ENCODE peak calls at places on chromosomes 7 and 10, in five cellular contexts. J, X, L, F and U are unnamed samples.

GRCh38 chr7:55569797-55570196 is 2.5 kb downstream of the VOPP1 start:
- DNase-seq in X (no peak), L (no peak), F (no peak), J (no peak), U (no peak)

GRCh38 chr7:75537731-75538130 is 45.6 kb downstream of the SPDYE5 start:
- DNase-seq in X (no peak), L (no peak), F (no peak), J (no peak), U (no peak)

GRCh38 chr7:90119178-90119971 is 34.9 kb upstream of the STEAP1 start:
- DNase-seq in X (no peak), F (no peak), J (peak; percentile 73), L (no peak), U (peak; percentile 1)

GRCh38 chr10:116691079-116691398 is 51.3 kb downstream of the HSPA12A start:
- DNase-seq in J (no peak), L (no peak), F (no peak), X (no peak), U (no peak)

GRCh38 chr7:8668627-8669500 is 235.5 kb downstream of the NXPH1 start:
- DNase-seq in F (no peak), L (no peak), J (no peak), X (no peak), U (no peak)

GRCh38 chr10:113309791-113310190 is 243.1 kb upstream of the HABP2 start:
- DNase-seq in J (no peak), F (no peak), X (no peak), L (no peak), U (no peak)

GRCh38 chr10:131077724-131078123 is 233.8 kb downstream of the TCERG1L start:
- DNase-seq in J (no peak), L (no peak), X (no peak), F (no peak), U (no peak)

GRCh38 chr7:24963218-24963617 is 16.8 kb downstream of the OSBPL3 start:
- DNase-seq in X (no peak), J (no peak), F (peak; percentile 88), L (no peak), U (peak; percentile 32)

GRCh38 chr7:34067406-34067805 is 162.1 kb downstream of the BMPER start:
- DNase-seq in J (no peak), L (no peak), F (no peak), X (no peak), U (peak; percentile 29)

GRCh38 chr7:36180121-36180520 is 27.1 kb downstream of the EEPD1 start:
- DNase-seq in L (no peak), J (peak; percentile 60), F (no peak), X (no peak), U (no peak)

GRCh38 chr10:124894569-124895215 is 47.2 kb upstream of the ZRANB1 start:
- DNase-seq in F (no peak), L (no peak), X (no peak), J (no peak), U (peak; percentile 16)

GRCh38 chr7:134643131-134643530 is 3.5 kb upstream of the BPGM start:
- DNase-seq in L (no peak), J (no peak), X (no peak), F (no peak), U (no peak)

GRCh38 chr10:29723704-29724103 is 88.9 kb upstream of the SVIL start:
- DNase-seq in F (no peak), J (no peak), X (no peak), L (no peak), U (no peak)

GRCh38 chr10:76032442-76033039 is 601.1 kb downstream of the LRMDA start:
- DNase-seq in L (no peak), F (no peak), J (no peak), X (no peak), U (no peak)

GRCh38 chr10:65423043-65423442 is 1502.8 kb upstream of the LRRTM3 start:
- DNase-seq in L (no peak), J (no peak), X (no peak), F (no peak), U (no peak)

GRCh38 chr7:100867040-100867795 is at the start of gene TRIP6:
- DNase-seq in X (peak; percentile 93), F (no peak), L (peak; percentile 99), J (peak; percentile 59), U (peak; percentile 93)

GRCh38 chr10:61804414-61804813 is 97.1 kb upstream of the ARID5B start:
- DNase-seq in F (no peak), L (no peak), X (no peak), J (no peak), U (peak; percentile 53)

GRCh38 chr10:26359670-26360069 is 78.5 kb upstream of the APBB1IP start:
- DNase-seq in L (no peak), F (no peak), J (no peak), X (no peak), U (no peak)

GRCh38 chr10:8563478-8563877 is 509.0 kb downstream of the GATA3 start:
- DNase-seq in J (no peak), X (no peak), F (no peak), L (no peak), U (no peak)

GRCh38 chr7:139603282-139603681 is 79.8 kb downstream of the CLEC2L start:
- DNase-seq in J (peak; percentile 59), L (no peak), F (no peak), X (no peak), U (no peak)

DNA sequence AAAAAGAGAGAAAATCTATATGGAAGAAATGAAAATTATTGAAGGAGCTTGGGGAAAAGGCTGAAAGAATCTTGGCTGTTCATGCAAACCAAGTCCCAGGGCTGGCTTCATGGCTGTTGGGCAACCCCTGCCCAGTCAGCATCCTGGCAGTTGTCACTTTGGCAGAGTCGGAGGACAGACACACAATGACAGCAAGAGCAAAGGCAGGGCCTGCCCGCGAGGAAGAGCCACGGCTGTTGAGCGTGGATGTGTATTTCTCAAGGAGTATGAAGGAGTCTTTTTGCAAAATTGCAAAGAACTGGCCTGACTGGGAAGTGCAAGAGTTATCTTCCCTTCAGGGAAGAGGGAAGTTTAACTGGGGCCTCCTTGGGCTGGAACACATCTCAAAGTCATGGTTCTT is 11.7 kb downstream of the PTPRE start:
- DNase-seq in J (peak; percentile 5), F (no peak), X (no peak), L (no peak), U (no peak)
- TF ChIP-seq RCOR1 in J (no peak), F (no peak), X (no peak), L (no peak), U (no peak)

DNA sequence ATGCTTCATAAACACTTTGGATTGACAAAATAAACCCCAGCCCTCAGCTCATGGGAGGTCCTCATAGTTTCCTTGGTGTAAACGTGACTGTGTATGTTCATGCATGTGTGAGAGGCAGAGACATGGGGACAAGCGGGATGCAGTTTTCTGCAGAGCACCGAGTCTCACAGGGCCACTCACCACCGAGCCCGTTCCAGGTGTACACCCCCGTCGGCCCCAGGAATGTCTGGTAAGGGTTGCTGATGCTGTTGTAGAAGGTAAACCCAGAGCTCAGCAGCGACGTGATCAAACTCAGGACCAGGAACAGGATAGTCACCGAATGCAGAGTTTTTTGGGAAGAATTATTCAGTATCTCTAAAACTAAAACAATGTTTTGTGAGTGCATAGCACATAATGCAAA is 9.2 kb downstream of the CLRN3 start:
- DNase-seq in F (no peak), X (no peak), J (no peak), L (no peak), U (no peak)
- TF ChIP-seq RCOR1 in F (no peak), X (no peak), J (no peak), L (no peak), U (no peak)

GRCh38 chr10:119005377-119006043 is 24.0 kb upstream of the NANOS1 start:
- DNase-seq in L (no peak), X (peak; percentile 36), J (no peak), F (no peak), U (peak; percentile 49)

GRCh38 chr10:119007211-119007574 is 22.3 kb upstream of the NANOS1 start:
- DNase-seq in X (no peak), J (peak; percentile 47), F (no peak), L (no peak), U (no peak)

GRCh38 chr10:119006451-119007210 is 22.9 kb upstream of the NANOS1 start:
- DNase-seq in X (peak; percentile 89), L (no peak), J (peak; percentile 48), F (no peak), U (peak; percentile 100)

GRCh38 chr10:119001717-119002500 is 27.6 kb upstream of the NANOS1 start:
- DNase-seq in F (no peak), L (no peak), J (no peak), X (no peak), U (no peak)

GRCh38 chr10:119003572-119004289 is 25.8 kb upstream of the NANOS1 start:
- DNase-seq in J (no peak), L (no peak), F (no peak), X (no peak), U (no peak)
- TF ChIP-seq RCOR1 in J (no peak), L (no peak), F (no peak), X (no peak), U (no peak)

DNA sequence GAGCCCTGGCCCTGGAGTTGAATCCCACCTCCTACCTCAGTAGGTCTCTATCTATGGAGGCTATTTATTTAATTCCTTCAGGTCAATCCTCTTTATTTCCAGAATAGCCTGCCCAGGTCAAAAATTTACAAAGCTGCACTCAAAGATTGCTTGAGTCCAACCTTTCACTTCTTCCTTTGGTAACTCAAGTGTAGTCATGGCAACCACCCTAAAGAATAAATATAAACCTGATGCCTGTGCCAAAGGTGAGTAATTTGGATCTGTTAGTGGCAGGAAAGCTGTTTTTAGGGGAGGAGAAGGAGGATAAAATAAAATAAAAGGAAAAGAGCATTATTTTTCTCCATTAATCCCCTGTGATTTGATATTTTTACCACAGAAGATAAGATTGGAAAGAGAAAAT is 29.7 kb downstream of the PLXDC2 start:
- DNase-seq in L (no peak), X (no peak), J (no peak), F (no peak), U (no peak)
- TF ChIP-seq RCOR1 in L (no peak), X (no peak), J (no peak), F (no peak), U (no peak)

GRCh38 chr7:155962191-155962967 is 150.1 kb upstream of the SHH start:
- DNase-seq in L (no peak), F (peak; percentile 1), X (peak; percentile 52), J (no peak), U (peak; percentile 77)
- TF ChIP-seq RCOR1 in L (no peak), F (no peak), X (no peak), J (no peak), U (no peak)

DNA sequence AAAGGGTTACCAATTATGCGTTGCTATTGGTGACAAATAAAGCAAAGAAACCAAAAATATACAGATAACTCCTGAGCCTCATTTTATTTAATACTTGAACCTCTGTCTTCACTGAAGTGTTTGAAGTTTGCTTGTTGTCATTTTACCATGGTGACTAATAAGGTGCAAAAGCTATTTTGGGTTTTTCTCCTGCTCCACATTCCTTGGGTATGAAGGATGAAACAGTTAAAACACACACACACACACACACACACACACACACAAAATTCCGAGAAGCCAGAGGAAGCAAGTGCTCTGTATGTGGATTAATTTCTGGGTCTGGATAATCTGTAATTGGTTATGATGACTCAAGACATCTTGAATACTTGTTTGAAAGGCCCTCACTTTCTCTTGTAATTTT is 246.4 kb downstream of the COBL start:
- DNase-seq in L (no peak), F (no peak), X (no peak), J (no peak), U (no peak)
- TF ChIP-seq RCOR1 in L (no peak), F (no peak), X (no peak), J (no peak), U (no peak)